ENCODE peak calls at places on chromosomes 13 and 19, in four cellular contexts. F is H9, A is IMR-90, T is trophoblast cell. W is an unnamed sample.

GRCh38 chr13:106373304-106373988 is 162.0 kb downstream of the EFNB2 start:
- DNase-seq in F (no peak), A (no peak), T (no peak), W (no peak)

GRCh38 chr13:48731957-48732569 is 78.3 kb downstream of the CYSLTR2 start:
- DNase-seq in F (peak; percentile 74), A (no peak), T (peak; percentile 69), W (peak; percentile 65)

GRCh38 chr13:27120811-27121210 is 50.8 kb downstream of the USP12 start:
- DNase-seq in F (no peak), A (peak; percentile 28), T (no peak), W (peak; percentile 22)

GRCh38 chr19:50803633-50804419 is 13.6 kb downstream of the ACP4 start:
- DNase-seq in F (no peak), A (no peak), T (peak; percentile 28), W (no peak)

GRCh38 chr19:41595258-41595889 is 19.4 kb downstream of the CEACAM21 start:
- DNase-seq in F (peak; percentile 54), A (peak; percentile 74), T (peak; percentile 66), W (peak; percentile 62)

GRCh38 chr13:87671824-87672603 is 843 bp downstream of the SLITRK5 start:
- DNase-seq in F (peak; percentile 53), A (no peak), T (no peak), W (peak; percentile 31)

GRCh38 chr13:61414686-61415664 is 674 bp downstream of the PCDH20 start:
- DNase-seq in F (peak; percentile 93), A (no peak), T (no peak), W (peak; percentile 96)

GRCh38 chr19:13024126-13024957 is 29.1 kb downstream of the NFIX start:
- DNase-seq in F (no peak), A (peak; percentile 45), T (no peak), W (peak; percentile 23)

GRCh38 chr13:49248433-49249002 is 793 bp downstream of the CDADC1 start:
- DNase-seq in F (no peak), A (peak; percentile 29), T (peak; percentile 68), W (no peak)

GRCh38 chr13:35824825-35825224 is 306.4 kb downstream of the DCLK1 start:
- DNase-seq in F (no peak), A (no peak), T (no peak), W (no peak)

GRCh38 chr13:20472531-20472930 is 53.1 kb downstream of the CRYL1 start:
- DNase-seq in F (no peak), A (no peak), T (no peak), W (no peak)

GRCh38 chr13:62512194-62513141 is 1096.8 kb upstream of the PCDH20 start:
- DNase-seq in F (peak; percentile 73), A (peak; percentile 32), T (peak; percentile 62), W (peak; percentile 85)

GRCh38 chr13:75263741-75264407 is 218.1 kb downstream of the TBC1D4 start:
- DNase-seq in F (no peak), A (peak; percentile 28), T (no peak), W (no peak)

GRCh38 chr13:42478531-42479156 is 95.3 kb upstream of the TNFSF11 start:
- DNase-seq in F (no peak), A (peak; percentile 7), T (peak; percentile 9), W (peak; percentile 73)

GRCh38 chr19:43457809-43458208 is 7.6 kb downstream of the LYPD3 start:
- DNase-seq in F (no peak), A (no peak), T (no peak), W (no peak)

GRCh38 chr19:29405728-29405995 is 120.1 kb upstream of the VSTM2B start:
- DNase-seq in F (no peak), A (no peak), T (no peak), W (no peak)

GRCh38 chr19:7822910-7823515 is 7.0 kb upstream of the EVI5L start:
- DNase-seq in F (no peak), A (no peak), T (peak; percentile 62), W (no peak)

GRCh38 chr13:61029064-61029463 is 386.6 kb downstream of the PCDH20 start:
- DNase-seq in F (peak; percentile 49), A (no peak), T (no peak), W (peak; percentile 76)

GRCh38 chr13:111667757-111668156 is 347.3 kb downstream of the TEX29 start:
- DNase-seq in F (peak; percentile 3), A (no peak), T (no peak), W (no peak)

GRCh38 chr19:49811328-49811727 is 1.8 kb downstream of the FUZ start:
- DNase-seq in F (no peak), A (no peak), T (no peak), W (no peak)

GRCh38 chr19:28488006-28488405 is 724.9 kb downstream of the UQCRFS1 start:
- DNase-seq in F (peak; percentile 44), A (no peak), T (no peak), W (no peak)

GRCh38 chr13:28425796-28426195 is 69.1 kb downstream of the FLT1 start:
- DNase-seq in F (no peak), A (peak; percentile 53), T (no peak), W (no peak)

GRCh38 chr19:52722062-52723005 is 12.5 kb downstream of the ZNF611 start:
- DNase-seq in F (no peak), A (peak; percentile 93), T (peak; percentile 98), W (no peak)

GRCh38 chr19:45676851-45677263 is 8.8 kb downstream of the GIPR start:
- DNase-seq in F (no peak), A (no peak), T (peak; percentile 10), W (peak; percentile 21)

GRCh38 chr13:27171244-27171829 is at the start of gene USP12:
- DNase-seq in F (peak; percentile 63), A (peak; percentile 22), T (no peak), W (peak; percentile 64)

GRCh38 chr19:46201413-46202310 is 27.9 kb upstream of the IGFL1 start:
- DNase-seq in F (no peak), A (no peak), T (peak; percentile 93), W (no peak)

DNA sequence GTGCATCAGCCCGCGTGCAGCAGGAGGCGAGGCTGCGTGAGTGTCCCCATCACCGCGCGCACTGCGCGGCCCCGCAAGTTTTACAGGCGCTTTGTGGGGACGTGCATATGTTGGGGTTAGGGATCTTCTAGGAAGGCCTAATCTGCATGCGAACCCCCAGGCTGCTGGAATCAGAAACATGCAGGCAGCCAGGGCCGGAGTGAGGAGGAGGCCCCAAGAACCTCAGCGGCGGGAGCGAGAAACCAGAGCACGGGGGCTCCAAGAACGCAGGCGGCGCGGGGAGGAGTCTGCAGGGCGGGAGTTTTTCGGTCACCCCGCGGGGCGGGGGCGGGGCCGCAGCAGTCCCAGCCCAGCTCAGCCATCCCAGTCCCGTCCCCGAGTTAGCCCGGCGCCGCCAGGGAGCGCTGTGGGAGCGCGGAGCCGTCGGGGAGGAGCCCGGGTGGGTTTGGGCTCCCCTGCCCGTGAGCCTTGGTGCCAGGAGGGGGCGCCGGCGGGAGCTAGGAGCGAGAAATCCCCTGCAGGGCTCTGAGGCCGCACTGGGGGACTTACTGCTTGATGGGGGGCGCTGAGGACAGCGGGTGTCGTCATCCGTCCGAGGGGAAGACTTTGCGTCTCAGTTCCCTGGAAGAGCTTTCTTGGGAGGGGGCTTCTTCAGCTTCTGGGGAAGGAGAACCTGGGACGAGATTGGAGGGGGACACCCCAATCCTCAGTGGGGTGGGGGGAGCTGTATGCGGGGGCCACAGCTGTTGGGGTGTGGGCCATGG is 933 bp upstream of the NRTN start:
- DNase-seq in F (peak; percentile 97), A (peak; percentile 77), T (peak; percentile 92), W (peak; percentile 95)
- H3K4ac ChIP-seq in F (no peak overlapping the region), A (peak overlapping the region; percentile 24), T (no peak overlapping the region), W (no peak overlapping the region)

GRCh38 chr19:47436712-47437401 is 17.5 kb upstream of the MEIS3 start:
- DNase-seq in F (peak; percentile 84), A (peak; percentile 47), T (peak; percentile 91), W (peak; percentile 80)
- H3K4me2 ChIP-seq in F (no peak overlapping the region), A (no peak overlapping the region), T (no peak overlapping the region), W (no peak overlapping the region)

GRCh38 chr19:1241417-1242095 is at the start of gene ATP5F1D:
- DNase-seq in F (peak; percentile 94), A (peak; percentile 95), T (peak; percentile 88), W (peak; percentile 96)

GRCh38 chr19:1245884-1246816 is 2.2 kb upstream of the MIDN start:
- DNase-seq in F (no peak), A (no peak), T (no peak), W (no peak)

GRCh38 chr19:1244693-1245451 is 3.3 kb downstream of the ATP5F1D start:
- DNase-seq in F (no peak), A (no peak), T (peak; percentile 62), W (no peak)

GRCh38 chr19:1245468-1245867 is 2.9 kb upstream of the MIDN start:
- DNase-seq in F (no peak), A (no peak), T (no peak), W (no peak)

GRCh38 chr19:1243768-1244692 is 2.5 kb downstream of the ATP5F1D start:
- DNase-seq in F (peak; percentile 90), A (peak; percentile 77), T (peak; percentile 84), W (peak; percentile 82)
- H3K4ac ChIP-seq in F (no peak overlapping the region), A (peak overlapping the region; percentile 47), T (no peak overlapping the region), W (no peak overlapping the region)

GRCh38 chr19:4198467-4199126 is 16.1 kb downstream of the ANKRD24 start:
- DNase-seq in F (no peak), A (no peak), T (no peak), W (no peak)
- H3K4me2 ChIP-seq in F (peak overlapping the region; percentile 56), A (no peak overlapping the region), T (no peak overlapping the region), W (no peak overlapping the region)

DNA sequence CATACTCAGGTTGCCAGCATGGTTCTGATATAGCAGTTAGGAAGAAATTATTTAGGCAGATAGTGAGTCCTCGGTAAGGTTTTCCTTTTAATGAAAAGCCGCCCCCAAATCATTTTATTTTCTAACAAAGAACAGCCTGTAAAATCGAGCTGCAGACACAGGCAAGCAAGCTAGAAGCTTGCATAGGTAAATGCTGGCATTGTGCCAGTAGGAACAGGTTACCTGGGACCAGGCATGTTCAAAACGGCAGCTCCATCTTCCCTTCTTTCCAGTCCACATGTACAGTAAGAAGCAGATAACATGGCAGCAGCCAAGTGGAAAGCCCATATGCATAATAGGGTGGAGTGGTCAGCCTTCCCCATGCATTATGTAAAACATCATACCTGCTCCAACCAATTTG is 71.1 kb downstream of the UGGT2 start:
- DNase-seq in F (no peak), A (no peak), T (no peak), W (no peak)
- H3K4ac ChIP-seq in F (no peak overlapping the region), A (no peak overlapping the region), T (no peak overlapping the region), W (no peak overlapping the region)

DNA sequence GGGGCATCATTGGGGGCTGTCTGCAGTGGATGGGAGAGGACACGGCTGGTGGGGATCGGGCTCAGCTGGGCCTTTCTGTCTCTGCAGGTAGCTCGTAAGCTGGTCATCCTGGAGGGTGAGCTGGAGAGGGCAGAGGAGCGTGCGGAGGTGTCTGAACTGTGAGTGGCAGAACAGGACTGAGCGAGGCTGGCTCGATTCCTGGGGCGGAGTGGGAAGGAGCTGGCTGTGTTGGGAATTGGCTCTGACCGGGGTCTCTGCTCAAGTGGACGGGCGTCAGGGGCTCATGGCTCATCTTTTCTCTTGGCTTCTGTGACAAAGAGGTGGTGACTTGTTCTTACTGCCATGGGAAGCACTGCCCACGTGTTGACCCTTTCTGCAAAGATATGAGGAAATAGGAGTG is 11.6 kb downstream of the TPM4 start:
- DNase-seq in F (no peak), A (no peak), T (no peak), W (no peak)
- H3K4me2 ChIP-seq in F (no peak overlapping the region), A (no peak overlapping the region), T (no peak overlapping the region), W (no peak overlapping the region)

GRCh38 chr13:43880451-43880850 is 747 bp downstream of the LACC1 start:
- DNase-seq in F (no peak), A (no peak), T (peak; percentile 23), W (no peak)

GRCh38 chr13:43877788-43878187 is 1.8 kb downstream of the CCDC122 start:
- DNase-seq in F (no peak), A (no peak), T (no peak), W (no peak)

GRCh38 chr13:43878897-43879322 is 630 bp downstream of the CCDC122 start:
- DNase-seq in F (peak; percentile 52), A (peak; percentile 81), T (peak; percentile 80), W (peak; percentile 58)

GRCh38 chr13:43880930-43881329 is 1.2 kb downstream of the LACC1 start:
- DNase-seq in F (no peak), A (no peak), T (no peak), W (no peak)

GRCh38 chr13:43879323-43880181 is at the start of the genes CCDC122 and LACC1:
- DNase-seq in F (peak; percentile 78), A (peak; percentile 84), T (peak; percentile 95), W (peak; percentile 89)
- H3K4ac ChIP-seq in F (no peak within 1 kb of the TSS), A (peak within 1 kb of the TSS; percentile 98), T (peak within 1 kb of the TSS; percentile 82), W (peak within 1 kb of the TSS; percentile 64)